ENCODE peak calls at places on chromosomes 11 and 22, in six cellular contexts. A is thoracic aorta; N is gastrocnemius medialis; T is transverse colon; S is BE2C; Z is CD8-positive, alpha-beta memory T cell. B is an unnamed sample.

GRCh38 chr11:107457558-107458271 is at the start of gene CWF19L2:
- DNase-seq in N (peak; percentile 87), T (peak; percentile 90), A (peak; percentile 45), S (peak; percentile 90), Z (peak; percentile 79), B (peak; percentile 75)

GRCh38 chr11:22742149-22742548 is 75.7 kb downstream of the GAS2 start:
- DNase-seq in S (no peak), Z (no peak), N (no peak), T (no peak), A (no peak), B (no peak)

GRCh38 chr11:8760896-8761295 is 78.3 kb downstream of the RPL27A start:
- DNase-seq in Z (no peak), N (no peak), S (no peak), A (no peak), T (no peak), B (no peak)

GRCh38 chr11:122101625-122102291 is 14.3 kb downstream of the BLID start:
- DNase-seq in T (peak; percentile 28), Z (no peak), A (peak; percentile 27), N (peak; percentile 73), S (peak; percentile 66), B (peak; percentile 82)

GRCh38 chr11:131886201-131886600 is 515.8 kb downstream of the NTM start:
- DNase-seq in A (no peak), S (no peak), Z (no peak), N (no peak), T (no peak), B (no peak)

GRCh38 chr11:62842171-62842717 is 2.9 kb upstream of the WDR74 start:
- DNase-seq in Z (peak; percentile 19), S (peak; percentile 19), A (no peak), T (peak; percentile 38), N (no peak), B (no peak)

GRCh38 chr11:34565417-34566208 is 52.0 kb upstream of the ELF5 start:
- DNase-seq in S (peak; percentile 7), T (no peak), Z (no peak), N (no peak), A (no peak), B (no peak)

GRCh38 chr11:111387318-111387863 is 8.3 kb upstream of the POU2AF1 start:
- DNase-seq in Z (no peak), N (no peak), A (no peak), T (peak; percentile 90), S (no peak), B (no peak)

GRCh38 chr11:86245369-86246292 is 1.1 kb downstream of the EED start:
- DNase-seq in A (no peak), N (no peak), Z (no peak), S (peak; percentile 14), T (peak; percentile 15), B (no peak)

DNA sequence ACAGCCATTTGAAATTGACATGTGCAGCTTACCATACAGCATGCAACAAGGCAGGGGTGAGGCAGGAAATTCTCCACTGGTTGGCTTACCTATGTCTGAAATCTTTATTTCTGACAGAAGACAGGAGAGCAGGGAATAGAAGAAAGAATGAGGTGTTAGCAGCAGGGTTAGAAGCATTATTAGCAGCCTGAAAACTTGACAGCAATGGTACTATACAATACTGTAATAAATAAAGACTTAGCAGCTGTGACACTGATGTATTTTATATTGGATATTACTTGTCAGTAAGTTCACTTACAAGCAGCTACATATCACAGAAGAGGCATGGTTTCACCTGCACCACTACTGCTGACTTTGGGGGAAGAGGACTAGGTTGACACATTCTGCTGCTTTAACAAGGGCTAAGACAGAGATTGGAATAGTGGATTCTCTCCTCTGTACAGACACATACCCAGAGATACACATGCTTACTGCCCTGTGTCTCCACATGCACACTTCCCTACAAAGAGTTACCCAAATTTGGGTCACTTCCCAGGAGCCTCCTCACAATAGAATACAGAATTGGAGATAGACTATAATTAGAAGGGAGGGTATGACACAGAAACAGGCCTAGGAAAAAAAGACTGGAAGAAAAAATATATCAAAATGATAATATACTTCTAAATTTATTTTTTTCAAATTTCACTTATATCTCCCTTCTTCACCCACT is 145.8 kb upstream of the NARS2 start:
- DNase-seq in N (no peak), S (no peak), Z (no peak), A (no peak), T (no peak), B (no peak)
- H3K4me1 ChIP-seq in N (no peaks in the 10 kb centered on the region), S (peaks cover 15% of the 10 kb centered on the region), Z (no peaks in the 10 kb centered on the region), A (no peaks in the 10 kb centered on the region), T (no peaks in the 10 kb centered on the region), B (peaks cover 5% of the 10 kb centered on the region)

GRCh38 chr11:112745958-112746357 is 215.3 kb upstream of the NCAM1 start:
- DNase-seq in T (no peak), S (no peak), N (no peak), A (no peak), Z (no peak), B (no peak)
- H3K4me3 ChIP-seq in T (no peak overlapping the region), S (no peak overlapping the region), N (no peak overlapping the region), A (no peak overlapping the region), Z (no peak overlapping the region), B (no peak overlapping the region)

DNA sequence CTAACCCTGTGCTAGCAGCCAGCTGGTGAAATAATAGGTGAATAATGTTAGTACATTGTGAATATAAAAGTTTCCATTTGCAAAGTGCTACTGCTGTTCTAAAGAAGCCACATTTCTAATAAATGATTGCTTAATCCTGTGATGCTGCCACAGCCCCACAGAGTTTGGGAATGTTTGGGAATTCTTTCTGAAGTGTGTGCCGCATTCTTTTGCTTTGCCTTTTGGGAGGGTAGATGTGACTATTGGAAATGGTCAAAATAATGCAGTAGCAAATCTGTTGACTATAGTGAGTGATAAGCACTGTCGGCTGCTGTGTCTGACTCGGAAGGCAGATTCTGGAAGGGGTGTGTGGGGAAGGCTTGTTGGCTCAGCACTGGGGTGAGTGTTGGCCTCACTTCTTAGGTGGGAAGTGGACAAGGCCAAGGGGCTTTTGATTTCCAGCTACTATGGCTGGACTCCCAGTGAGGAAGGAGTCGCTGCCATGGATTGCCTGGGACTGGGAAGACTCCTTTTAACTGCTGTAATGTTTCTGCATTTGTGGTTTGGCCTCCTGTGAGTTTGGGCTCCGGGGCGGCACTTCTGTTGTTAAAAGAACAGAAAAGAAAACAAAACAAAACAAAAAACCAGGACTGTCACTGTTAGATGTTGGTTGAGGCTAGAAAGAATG is 20.0 kb downstream of the ZBTB16 start:
- DNase-seq in T (no peak), N (no peak), Z (no peak), A (no peak), S (no peak), B (no peak)
- H3K4me1 ChIP-seq in T (peaks cover 100% of the 10 kb centered on the region), N (peaks cover 100% of the 10 kb centered on the region), Z (peaks cover 37% of the 10 kb centered on the region), A (peaks cover 100% of the 10 kb centered on the region), S (no peaks in the 10 kb centered on the region), B (no peaks in the 10 kb centered on the region)

GRCh38 chr11:67482736-67483497 is at the start of gene AIP:
- DNase-seq in A (peak; percentile 92), S (peak; percentile 99), Z (peak; percentile 96), T (peak; percentile 98), N (peak; percentile 98), B (peak; percentile 100)

GRCh38 chr11:67482275-67482735 is 521 bp upstream of the AIP start:
- DNase-seq in N (no peak), Z (no peak), A (no peak), T (no peak), S (no peak), B (no peak)

GRCh38 chr11:67484847-67485311 is 2.1 kb downstream of the AIP start:
- DNase-seq in N (no peak), S (no peak), T (peak; percentile 57), A (no peak), Z (peak; percentile 50), B (no peak)

GRCh38 chr11:67483498-67483798 is 622 bp downstream of the AIP start:
- DNase-seq in S (no peak), N (no peak), Z (no peak), A (no peak), T (no peak), B (no peak)

GRCh38 chr11:67483901-67484665 is 1.3 kb downstream of the AIP start:
- DNase-seq in S (no peak), T (peak; percentile 11), Z (peak; percentile 24), N (no peak), A (no peak), B (no peak)
- H3K4me3 ChIP-seq in S (no peak overlapping the region), T (peak overlapping the region; percentile 40), Z (peak overlapping the region; percentile 96), N (peak overlapping the region; percentile 64), A (peak overlapping the region; percentile 72), B (no peak overlapping the region)

GRCh38 chr22:21946262-21946925 is 6.3 kb downstream of the PPM1F start:
- DNase-seq in S (no peak), N (no peak), T (no peak), A (no peak), Z (no peak), B (no peak)
- H3K4me1 ChIP-seq in S (peaks cover 2% of the 10 kb centered on the region), N (peaks cover 80% of the 10 kb centered on the region), T (peaks cover 42% of the 10 kb centered on the region), A (peaks cover 45% of the 10 kb centered on the region), Z (peaks cover 6% of the 10 kb centered on the region), B (peaks cover 19% of the 10 kb centered on the region)

GRCh38 chr11:61025819-61026120 is 54.3 kb downstream of the CD6 start:
- DNase-seq in Z (no peak), A (no peak), N (no peak), T (no peak), S (no peak), B (no peak)
- H3K4me3 ChIP-seq in Z (peak overlapping the region; percentile 41), A (no peak overlapping the region), N (no peak overlapping the region), T (no peak overlapping the region), S (no peak overlapping the region), B (no peak overlapping the region)

GRCh38 chr22:50191041-50191740 is 5.5 kb downstream of the TRABD start:
- DNase-seq in Z (peak; percentile 72), S (no peak), A (no peak), N (no peak), T (peak; percentile 78), B (no peak)
- H3K4me1 ChIP-seq in Z (peaks cover 62% of the 10 kb centered on the region), S (peaks cover 28% of the 10 kb centered on the region), A (peaks cover 38% of the 10 kb centered on the region), N (peaks cover 22% of the 10 kb centered on the region), T (peaks cover 67% of the 10 kb centered on the region), B (peaks cover 38% of the 10 kb centered on the region)

GRCh38 chr11:94638278-94638901 is 71.2 kb downstream of the PIWIL4 start:
- DNase-seq in S (no peak), Z (no peak), A (no peak), T (no peak), N (no peak), B (no peak)

GRCh38 chr11:94636388-94636787 is 69.2 kb downstream of the PIWIL4 start:
- DNase-seq in N (no peak), T (no peak), Z (no peak), S (no peak), A (no peak), B (no peak)

GRCh38 chr11:94641167-94641761 is 74.1 kb downstream of the PIWIL4 start:
- DNase-seq in N (peak; percentile 16), T (no peak), S (no peak), A (no peak), Z (no peak), B (no peak)

GRCh38 chr11:94639901-94640721 is 72.9 kb downstream of the PIWIL4 start:
- DNase-seq in A (no peak), Z (no peak), T (no peak), S (no peak), N (no peak), B (no peak)

GRCh38 chr11:94638902-94639373 is 71.8 kb downstream of the PIWIL4 start:
- DNase-seq in Z (no peak), S (no peak), T (no peak), N (no peak), A (no peak), B (no peak)
- H3K4me3 ChIP-seq in Z (no peak overlapping the region), S (no peak overlapping the region), T (no peak overlapping the region), N (no peak overlapping the region), A (peak overlapping the region; percentile 39), B (no peak overlapping the region)

B was measured in SJSA1.